ENCODE peak calls at places on chromosome 10, in seven cellular contexts. U, Y, X, H, B, E and M are unnamed samples.
A peak's percentile ranks its signal among the peaks of the same experiment; 100 is the strongest.

GRCh38 chr10:4708123-4708759 is 117.8 kb upstream of the AKR1E2 start:
- DNase-seq in U (peak; percentile 79), Y (no peak), X (no peak), H (no peak), B (no peak), E (no peak), M (no peak)

GRCh38 chr10:79349766-79350406 is 2.6 kb downstream of the PPIF start:
- DNase-seq in U (peak; percentile 18), Y (no peak), X (no peak), H (no peak), B (no peak), E (no peak), M (peak; percentile 82)

GRCh38 chr10:131280101-131280500 is 31.4 kb downstream of the TCERG1L start:
- DNase-seq in U (no peak), Y (no peak), X (no peak), H (no peak), B (no peak), E (no peak), M (no peak)

GRCh38 chr10:92291921-92292860 is 1.2 kb downstream of the MARCHF5 start:
- DNase-seq in U (no peak), Y (peak; percentile 32), X (peak; percentile 75), H (no peak), B (peak; percentile 73), E (peak; percentile 66), M (no peak)

GRCh38 chr10:29761916-29762315 is 127.1 kb upstream of the SVIL start:
- DNase-seq in U (no peak), Y (no peak), X (no peak), H (no peak), B (no peak), E (peak; percentile 24), M (no peak)

GRCh38 chr10:27157150-27157549 is 2.0 kb downstream of the MASTL start:
- DNase-seq in U (no peak), Y (no peak), X (no peak), H (no peak), B (no peak), E (no peak), M (no peak)

GRCh38 chr10:122911889-122912484 is 1.6 kb downstream of the FAM24A start:
- DNase-seq in U (peak; percentile 76), Y (peak; percentile 4), X (no peak), H (no peak), B (no peak), E (peak; percentile 77), M (no peak)

GRCh38 chr10:84341538-84341856 is 13.1 kb downstream of the CCSER2 start:
- DNase-seq in U (no peak), Y (no peak), X (no peak), H (no peak), B (no peak), E (no peak), M (no peak)

GRCh38 chr10:133292919-133293809 is 15.5 kb downstream of the TUBGCP2 start:
- DNase-seq in U (no peak), Y (no peak), X (no peak), H (no peak), B (no peak), E (no peak), M (no peak)

GRCh38 chr10:104450954-104451353 is 97.3 kb downstream of the CFAP58 start:
- DNase-seq in U (no peak), Y (no peak), X (no peak), H (no peak), B (no peak), E (no peak), M (no peak)

GRCh38 chr10:97314677-97315076 is 4.4 kb upstream of the FRAT1 start:
- DNase-seq in U (no peak), Y (no peak), X (no peak), H (no peak), B (no peak), E (no peak), M (no peak)